ENCODE peak calls at places on chromosomes 3 and 15, in nine cellular contexts. One of them, this sample, is unnamed.

GRCh38 chr3:119559441-119559963 is at the start of gene CD80:
- DNase-seq in cardiac fibroblast: peak
- DNase-seq in BJ: no peak
- DNase-seq in GM06990: peak
- DNase-seq in adrenal gland: peak
- DNase-seq in body of pancreas: peak
- DNase-seq in fibroblast of pulmonary artery: peak
- DNase-seq in heart right ventricle: peak
- DNase-seq in GM12865: peak
- DNase-seq in this sample: peak

GRCh38 chr15:83848315-83849050 is 194.6 kb downstream of the ADAMTSL3 start:
- DNase-seq in adrenal gland: no peak
- DNase-seq in BJ: peak
- DNase-seq in body of pancreas: no peak
- DNase-seq in GM12865: no peak
- DNase-seq in GM06990: no peak
- DNase-seq in heart right ventricle: no peak
- DNase-seq in fibroblast of pulmonary artery: peak
- DNase-seq in cardiac fibroblast: peak
- DNase-seq in this sample: peak

GRCh38 chr3:154132777-154133375 is 11.7 kb downstream of the ARHGEF26 start:
- DNase-seq in heart right ventricle: no peak
- DNase-seq in GM12865: no peak
- DNase-seq in GM06990: no peak
- DNase-seq in body of pancreas: no peak
- DNase-seq in cardiac fibroblast: peak
- DNase-seq in fibroblast of pulmonary artery: peak
- DNase-seq in adrenal gland: no peak
- DNase-seq in BJ: no peak
- DNase-seq in this sample: peak

GRCh38 chr3:124685481-124685880 is 44.8 kb upstream of the UMPS start:
- DNase-seq in body of pancreas: no peak
- DNase-seq in heart right ventricle: no peak
- DNase-seq in adrenal gland: no peak
- DNase-seq in fibroblast of pulmonary artery: no peak
- DNase-seq in BJ: no peak
- DNase-seq in cardiac fibroblast: no peak
- DNase-seq in GM06990: peak
- DNase-seq in GM12865: peak
- DNase-seq in this sample: peak

GRCh38 chr3:67947808-67948508 is 293.5 kb upstream of the SUCLG2 start:
- DNase-seq in body of pancreas: no peak
- DNase-seq in GM12865: peak
- DNase-seq in adrenal gland: no peak
- DNase-seq in fibroblast of pulmonary artery: no peak
- DNase-seq in BJ: no peak
- DNase-seq in GM06990: no peak
- DNase-seq in cardiac fibroblast: no peak
- DNase-seq in heart right ventricle: peak
- DNase-seq in this sample: no peak

GRCh38 chr15:68672781-68673205 is 94.0 kb downstream of the CORO2B start:
- DNase-seq in body of pancreas: no peak
- DNase-seq in heart right ventricle: no peak
- DNase-seq in adrenal gland: no peak
- DNase-seq in BJ: no peak
- DNase-seq in GM12865: no peak
- DNase-seq in fibroblast of pulmonary artery: peak
- DNase-seq in GM06990: no peak
- DNase-seq in cardiac fibroblast: peak
- DNase-seq in this sample: no peak

GRCh38 chr3:141686477-141687280 is 51.4 kb upstream of the RNF7 start:
- DNase-seq in body of pancreas: peak
- DNase-seq in adrenal gland: peak
- DNase-seq in fibroblast of pulmonary artery: peak
- DNase-seq in GM06990: peak
- DNase-seq in heart right ventricle: peak
- DNase-seq in cardiac fibroblast: peak
- DNase-seq in BJ: no peak
- DNase-seq in GM12865: no peak
- DNase-seq in this sample: peak

GRCh38 chr15:52677593-52677992 is 1.6 kb downstream of the ATOSA start:
- DNase-seq in GM06990: no peak
- DNase-seq in heart right ventricle: no peak
- DNase-seq in cardiac fibroblast: no peak
- DNase-seq in BJ: no peak
- DNase-seq in GM12865: no peak
- DNase-seq in adrenal gland: no peak
- DNase-seq in fibroblast of pulmonary artery: no peak
- DNase-seq in body of pancreas: no peak
- DNase-seq in this sample: no peak

GRCh38 chr3:116051586-116051985 is 393.7 kb downstream of the LSAMP start:
- DNase-seq in cardiac fibroblast: no peak
- DNase-seq in adrenal gland: no peak
- DNase-seq in GM12865: no peak
- DNase-seq in fibroblast of pulmonary artery: no peak
- DNase-seq in GM06990: no peak
- DNase-seq in body of pancreas: no peak
- DNase-seq in heart right ventricle: no peak
- DNase-seq in BJ: no peak
- DNase-seq in this sample: no peak

GRCh38 chr15:65042776-65043322 is 2.3 kb upstream of the SLC51B start:
- DNase-seq in GM06990: no peak
- DNase-seq in adrenal gland: no peak
- DNase-seq in fibroblast of pulmonary artery: no peak
- DNase-seq in heart right ventricle: no peak
- DNase-seq in GM12865: no peak
- DNase-seq in body of pancreas: no peak
- DNase-seq in cardiac fibroblast: no peak
- DNase-seq in BJ: no peak
- DNase-seq in this sample: no peak

GRCh38 chr3:15875016-15875689 is 77.4 kb upstream of the ANKRD28 start:
- DNase-seq in adrenal gland: no peak
- DNase-seq in fibroblast of pulmonary artery: peak
- DNase-seq in body of pancreas: no peak
- DNase-seq in BJ: no peak
- DNase-seq in cardiac fibroblast: peak
- DNase-seq in heart right ventricle: no peak
- DNase-seq in GM12865: no peak
- DNase-seq in GM06990: no peak
- DNase-seq in this sample: peak

GRCh38 chr3:99549918-99550603 is 88.3 kb upstream of the COL8A1 start:
- DNase-seq in body of pancreas: no peak
- DNase-seq in GM06990: no peak
- DNase-seq in BJ: no peak
- DNase-seq in GM12865: no peak
- DNase-seq in fibroblast of pulmonary artery: peak
- DNase-seq in heart right ventricle: no peak
- DNase-seq in adrenal gland: no peak
- DNase-seq in cardiac fibroblast: peak
- DNase-seq in this sample: peak

GRCh38 chr3:141093971-141094401 is 42.8 kb downstream of the SPSB4 start:
- DNase-seq in GM12865: no peak
- DNase-seq in heart right ventricle: peak
- DNase-seq in GM06990: no peak
- DNase-seq in fibroblast of pulmonary artery: no peak
- DNase-seq in body of pancreas: peak
- DNase-seq in adrenal gland: no peak
- DNase-seq in BJ: no peak
- DNase-seq in cardiac fibroblast: peak
- DNase-seq in this sample: peak

GRCh38 chr15:65323071-65323511 is 18.6 kb downstream of the RNU5B-1 start:
- DNase-seq in fibroblast of pulmonary artery: peak
- DNase-seq in BJ: peak
- DNase-seq in adrenal gland: peak
- DNase-seq in body of pancreas: peak
- DNase-seq in GM12865: no peak
- DNase-seq in GM06990: no peak
- DNase-seq in heart right ventricle: peak
- DNase-seq in cardiac fibroblast: peak
- DNase-seq in this sample: no peak

GRCh38 chr3:120113128-120114116 is 19.2 kb upstream of the GSK3B start:
- DNase-seq in GM12865: no peak
- DNase-seq in adrenal gland: no peak
- DNase-seq in fibroblast of pulmonary artery: peak
- DNase-seq in GM06990: no peak
- DNase-seq in BJ: peak
- DNase-seq in cardiac fibroblast: peak
- DNase-seq in body of pancreas: peak
- DNase-seq in heart right ventricle: no peak
- DNase-seq in this sample: peak

GRCh38 chr3:123445702-123446101 is 3.2 kb downstream of the ADCY5 start:
- DNase-seq in BJ: no peak
- DNase-seq in adrenal gland: no peak
- DNase-seq in cardiac fibroblast: no peak
- DNase-seq in heart right ventricle: no peak
- DNase-seq in body of pancreas: no peak
- DNase-seq in fibroblast of pulmonary artery: no peak
- DNase-seq in GM06990: no peak
- DNase-seq in GM12865: no peak
- DNase-seq in this sample: no peak
- H3K4me3 ChIP-seq in BJ: no peak
- H3K4me3 ChIP-seq in adrenal gland: no peak
- H3K4me3 ChIP-seq in cardiac fibroblast: no peak
- H3K4me3 ChIP-seq in heart right ventricle: peak
- H3K4me3 ChIP-seq in body of pancreas: no peak
- H3K4me3 ChIP-seq in fibroblast of pulmonary artery: no peak
- H3K4me3 ChIP-seq in GM06990: no peak
- H3K4me3 ChIP-seq in GM12865: no peak
- H3K4me3 ChIP-seq in this sample: no peak

DNA sequence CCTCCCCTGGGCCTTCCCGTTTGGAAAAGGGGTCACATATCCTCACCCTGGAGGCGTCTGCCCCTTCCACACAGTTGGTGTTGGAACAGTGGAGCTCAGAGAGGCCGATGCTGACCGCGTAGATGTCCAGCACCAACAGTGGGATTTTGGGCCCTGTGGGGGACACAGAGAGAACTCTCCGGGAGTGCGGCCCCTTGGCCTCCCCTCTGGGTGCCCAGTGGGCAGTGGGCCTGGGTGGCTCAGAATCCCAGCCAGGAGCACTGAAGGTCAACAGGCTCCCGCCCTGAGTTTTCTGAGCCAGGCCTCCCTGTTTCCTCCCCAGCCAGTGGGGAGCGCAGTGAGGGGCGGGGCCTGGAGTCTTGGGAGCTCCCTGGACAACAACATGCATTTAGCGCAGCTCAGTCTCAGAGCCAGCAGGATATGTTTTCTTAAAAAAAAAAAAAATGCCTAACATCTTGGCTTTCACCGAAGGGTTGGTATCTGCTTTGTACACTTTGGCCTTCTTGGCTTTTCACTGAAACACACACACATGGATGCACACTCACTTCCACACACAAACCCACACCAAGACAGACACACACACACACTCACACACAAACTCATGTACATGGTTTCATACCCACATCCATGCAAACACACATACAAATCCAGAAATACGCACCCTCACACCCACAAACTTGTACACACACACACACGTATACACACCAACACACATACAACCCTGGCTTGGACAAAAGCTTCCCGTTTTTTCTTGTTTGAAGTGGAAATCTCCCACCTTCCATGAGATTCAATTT is 562 bp upstream of the ISLR start:
- DNase-seq in adrenal gland: no peak
- DNase-seq in GM12865: no peak
- DNase-seq in heart right ventricle: peak
- DNase-seq in body of pancreas: no peak
- DNase-seq in fibroblast of pulmonary artery: peak
- DNase-seq in GM06990: no peak
- DNase-seq in BJ: no peak
- DNase-seq in cardiac fibroblast: peak
- DNase-seq in this sample: no peak
- TF ChIP-seq CTCF in adrenal gland: no peak
- TF ChIP-seq CTCF in GM12865: no peak
- TF ChIP-seq CTCF in heart right ventricle: peak
- TF ChIP-seq CTCF in body of pancreas: no peak
- TF ChIP-seq CTCF in fibroblast of pulmonary artery: no peak
- TF ChIP-seq CTCF in GM06990: no peak
- TF ChIP-seq CTCF in BJ: peak
- TF ChIP-seq CTCF in cardiac fibroblast: no peak
- TF ChIP-seq CTCF in this sample: no peak

GRCh38 chr3:114444216-114444615 is 150.4 kb downstream of the TIGIT start:
- DNase-seq in BJ: no peak
- DNase-seq in cardiac fibroblast: no peak
- DNase-seq in adrenal gland: no peak
- DNase-seq in GM06990: no peak
- DNase-seq in body of pancreas: no peak
- DNase-seq in heart right ventricle: no peak
- DNase-seq in GM12865: no peak
- DNase-seq in fibroblast of pulmonary artery: no peak
- DNase-seq in this sample: no peak

GRCh38 chr3:114447545-114447944 is 153.7 kb downstream of the TIGIT start:
- DNase-seq in adrenal gland: no peak
- DNase-seq in cardiac fibroblast: no peak
- DNase-seq in heart right ventricle: no peak
- DNase-seq in GM12865: peak
- DNase-seq in body of pancreas: no peak
- DNase-seq in GM06990: no peak
- DNase-seq in BJ: no peak
- DNase-seq in fibroblast of pulmonary artery: no peak
- DNase-seq in this sample: no peak

GRCh38 chr3:114447950-114448479 is 154.2 kb downstream of the TIGIT start:
- DNase-seq in BJ: no peak
- DNase-seq in fibroblast of pulmonary artery: no peak
- DNase-seq in heart right ventricle: no peak
- DNase-seq in GM06990: no peak
- DNase-seq in body of pancreas: no peak
- DNase-seq in adrenal gland: no peak
- DNase-seq in cardiac fibroblast: no peak
- DNase-seq in GM12865: no peak
- DNase-seq in this sample: no peak

GRCh38 chr3:114445233-114445632 is 151.4 kb downstream of the TIGIT start:
- DNase-seq in GM12865: no peak
- DNase-seq in GM06990: no peak
- DNase-seq in adrenal gland: no peak
- DNase-seq in fibroblast of pulmonary artery: no peak
- DNase-seq in heart right ventricle: no peak
- DNase-seq in body of pancreas: no peak
- DNase-seq in BJ: no peak
- DNase-seq in cardiac fibroblast: no peak
- DNase-seq in this sample: no peak

GRCh38 chr3:114446605-114447004 is 152.8 kb downstream of the TIGIT start:
- DNase-seq in GM12865: no peak
- DNase-seq in fibroblast of pulmonary artery: no peak
- DNase-seq in GM06990: no peak
- DNase-seq in adrenal gland: no peak
- DNase-seq in heart right ventricle: no peak
- DNase-seq in body of pancreas: no peak
- DNase-seq in cardiac fibroblast: no peak
- DNase-seq in BJ: no peak
- DNase-seq in this sample: no peak
- H3K4me3 ChIP-seq in GM12865: peak
- H3K4me3 ChIP-seq in fibroblast of pulmonary artery: no peak
- H3K4me3 ChIP-seq in GM06990: peak
- H3K4me3 ChIP-seq in adrenal gland: no peak
- H3K4me3 ChIP-seq in heart right ventricle: no peak
- H3K4me3 ChIP-seq in body of pancreas: no peak
- H3K4me3 ChIP-seq in cardiac fibroblast: no peak
- H3K4me3 ChIP-seq in BJ: no peak
- H3K4me3 ChIP-seq in this sample: no peak

DNA sequence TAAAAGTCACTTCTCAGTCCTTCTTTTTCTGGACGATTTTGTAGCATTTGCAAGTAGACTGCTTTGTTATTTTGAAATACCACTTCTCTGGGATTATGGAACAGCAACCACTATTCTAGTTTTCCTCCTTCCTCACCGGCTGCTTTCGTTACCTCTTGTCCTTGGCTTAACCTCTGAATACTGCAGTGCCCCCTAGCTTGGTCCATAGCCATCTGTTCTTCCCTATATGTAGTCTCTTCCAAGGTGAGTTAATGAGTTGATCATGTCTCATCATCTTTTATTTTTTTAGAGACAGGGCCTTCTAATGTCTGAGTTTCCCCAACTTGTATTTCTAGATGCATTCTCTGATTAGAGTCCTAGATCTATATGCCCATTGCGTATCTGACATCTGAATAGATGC is 694.3 kb downstream of the NTRK3 start:
- DNase-seq in heart right ventricle: no peak
- DNase-seq in fibroblast of pulmonary artery: no peak
- DNase-seq in GM12865: no peak
- DNase-seq in cardiac fibroblast: no peak
- DNase-seq in BJ: no peak
- DNase-seq in body of pancreas: no peak
- DNase-seq in adrenal gland: no peak
- DNase-seq in GM06990: no peak
- DNase-seq in this sample: no peak
- TF ChIP-seq CTCF in heart right ventricle: no peak
- TF ChIP-seq CTCF in fibroblast of pulmonary artery: no peak
- TF ChIP-seq CTCF in GM12865: no peak
- TF ChIP-seq CTCF in cardiac fibroblast: no peak
- TF ChIP-seq CTCF in BJ: no peak
- TF ChIP-seq CTCF in body of pancreas: no peak
- TF ChIP-seq CTCF in adrenal gland: no peak
- TF ChIP-seq CTCF in GM06990: no peak
- TF ChIP-seq CTCF in this sample: no peak